ENCODE peak calls at places on chromosomes 12 and 14, in four cellular contexts. R, H, F and T are unnamed samples.

GRCh38 chr14:50381008-50381407 is 15.7 kb downstream of the CDKL1 start:
- DNase-seq in R (no peak), H (no peak), F (no peak), T (no peak)

GRCh38 chr12:96056646-96057455 is 21.5 kb upstream of the LTA4H start:
- DNase-seq in R (no peak), H (no peak), F (no peak), T (no peak)

GRCh38 chr14:106530423-106531107 is 1004.2 kb downstream of the TMEM121 start:
- DNase-seq in R (no peak), H (no peak), F (no peak), T (no peak)

GRCh38 chr14:32722631-32723183 is 216.0 kb upstream of the NPAS3 start:
- DNase-seq in R (no peak), H (no peak), F (no peak), T (no peak)

GRCh38 chr12:12600659-12601058 is 11.0 kb upstream of the CREBL2 start:
- DNase-seq in R (peak), H (peak), F (no peak), T (no peak)

GRCh38 chr14:104321151-104322130 is 183.1 kb downstream of the KIF26A start:
- DNase-seq in R (peak), H (no peak), F (no peak), T (no peak)

GRCh38 chr12:113957627-113958026 is 8.5 kb downstream of the RBM19 start:
- DNase-seq in R (no peak), H (no peak), F (no peak), T (no peak)

GRCh38 chr14:104827173-104828055 is 26.5 kb downstream of the ZBTB42 start:
- DNase-seq in R (no peak), H (no peak), F (no peak), T (no peak)

GRCh38 chr14:53742226-53742607 is 214.4 kb downstream of the BMP4 start:
- DNase-seq in R (no peak), H (no peak), F (no peak), T (no peak)

GRCh38 chr12:27309293-27309994 is 23.2 kb upstream of the BMAL2 start:
- DNase-seq in R (no peak), H (no peak), F (no peak), T (no peak)

GRCh38 chr12:116708826-116709756 is 28.8 kb downstream of the SPRING1 start:
- DNase-seq in R (no peak), H (peak), F (no peak), T (peak)

GRCh38 chr14:33026850-33027420 is 88.3 kb downstream of the NPAS3 start:
- DNase-seq in R (no peak), H (no peak), F (peak), T (no peak)

GRCh38 chr12:93714382-93714781 is 37.2 kb downstream of the CRADD start:
- DNase-seq in R (no peak), H (peak), F (no peak), T (no peak)

GRCh38 chr12:123269395-123269892 is 2.2 kb downstream of the CDK2AP1 start:
- DNase-seq in R (peak), H (no peak), F (peak), T (peak)

GRCh38 chr14:56474419-56475022 is 105.1 kb upstream of the TMEM260 start:
- DNase-seq in R (no peak), H (no peak), F (peak), T (no peak)

GRCh38 chr14:68692916-68693771 is 99.7 kb downstream of the ZFP36L1 start:
- DNase-seq in R (no peak), H (no peak), F (no peak), T (peak)

GRCh38 chr12:71694099-71694820 is 8.4 kb downstream of the TMEM19 start:
- DNase-seq in R (no peak), H (no peak), F (no peak), T (no peak)

GRCh38 chr12:16492240-16492639 is 113.7 kb downstream of the LMO3 start:
- DNase-seq in R (no peak), H (no peak), F (no peak), T (no peak)

GRCh38 chr14:71651228-71651627 is 281.0 kb upstream of the RGS6 start:
- DNase-seq in R (no peak), H (no peak), F (peak), T (peak)

GRCh38 chr12:5377997-5378596 is 53.8 kb upstream of the NTF3 start:
- DNase-seq in R (no peak), H (no peak), F (no peak), T (no peak)

GRCh38 chr14:75303415-75303814 is 24.8 kb downstream of the FOS start:
- DNase-seq in R (peak), H (peak), F (no peak), T (no peak)

GRCh38 chr12:20629414-20630156 is 65.5 kb upstream of the SLCO1C1 start:
- DNase-seq in R (no peak), H (no peak), F (peak), T (no peak)

GRCh38 chr14:54691525-54692260 is 124.8 kb downstream of the SAMD4A start:
- DNase-seq in R (peak), H (peak), F (peak), T (no peak)

GRCh38 chr12:129696405-129696804 is 207.4 kb downstream of the TMEM132D start:
- DNase-seq in R (no peak), H (no peak), F (no peak), T (no peak)

GRCh38 chr14:99758121-99758871 is 34.9 kb upstream of the EML1 start:
- DNase-seq in R (peak), H (no peak), F (peak), T (peak)

GRCh38 chr14:54120260-54120659 is 163.6 kb upstream of the BMP4 start:
- DNase-seq in R (no peak), H (no peak), F (peak), T (no peak)

DNA sequence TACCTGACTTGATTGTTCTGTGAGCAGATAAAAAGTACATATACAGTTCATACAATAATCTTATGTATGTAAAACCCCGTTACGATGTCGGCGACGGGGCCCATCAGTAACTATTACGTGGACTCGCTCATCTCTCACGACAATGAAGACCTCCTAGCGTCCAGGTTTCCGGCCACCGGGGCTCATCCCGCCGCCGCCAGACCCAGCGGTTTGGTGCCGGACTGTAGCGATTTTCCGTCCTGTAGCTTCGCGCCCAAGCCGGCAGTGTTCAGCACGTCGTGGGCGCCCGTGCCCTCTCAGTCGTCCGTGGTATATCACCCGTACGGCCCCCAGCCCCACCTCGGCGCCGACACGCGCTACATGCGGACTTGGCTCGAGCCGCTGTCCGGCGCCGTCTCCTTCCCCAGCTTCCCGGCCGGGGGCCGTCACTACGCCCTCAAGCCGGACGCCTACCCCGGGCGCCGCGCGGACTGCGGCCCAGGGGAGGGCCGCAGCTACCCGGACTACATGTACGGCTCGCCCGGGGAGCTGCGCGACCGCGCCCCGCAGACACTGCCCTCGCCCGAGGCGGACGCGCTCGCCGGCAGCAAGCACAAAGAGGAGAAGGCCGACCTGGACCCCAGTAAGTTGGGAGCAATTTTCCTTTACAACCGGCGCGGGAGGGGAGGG is at the start of gene HOXC9:
- DNase-seq in R (no peak), H (no peak), F (no peak), T (no peak)
- H3K4me3 ChIP-seq in R (no peak), H (peak), F (no peak), T (peak)

GRCh38 chr12:78185109-78185508 is 354.4 kb downstream of the NAV3 start:
- DNase-seq in R (no peak), H (no peak), F (no peak), T (no peak)

GRCh38 chr12:78183854-78184253 is 353.2 kb downstream of the NAV3 start:
- DNase-seq in R (no peak), H (no peak), F (no peak), T (no peak)

GRCh38 chr12:78179346-78179745 is 348.7 kb downstream of the NAV3 start:
- DNase-seq in R (no peak), H (no peak), F (no peak), T (no peak)

GRCh38 chr12:78185651-78186050 is 355.0 kb downstream of the NAV3 start:
- DNase-seq in R (no peak), H (no peak), F (no peak), T (no peak)

DNA sequence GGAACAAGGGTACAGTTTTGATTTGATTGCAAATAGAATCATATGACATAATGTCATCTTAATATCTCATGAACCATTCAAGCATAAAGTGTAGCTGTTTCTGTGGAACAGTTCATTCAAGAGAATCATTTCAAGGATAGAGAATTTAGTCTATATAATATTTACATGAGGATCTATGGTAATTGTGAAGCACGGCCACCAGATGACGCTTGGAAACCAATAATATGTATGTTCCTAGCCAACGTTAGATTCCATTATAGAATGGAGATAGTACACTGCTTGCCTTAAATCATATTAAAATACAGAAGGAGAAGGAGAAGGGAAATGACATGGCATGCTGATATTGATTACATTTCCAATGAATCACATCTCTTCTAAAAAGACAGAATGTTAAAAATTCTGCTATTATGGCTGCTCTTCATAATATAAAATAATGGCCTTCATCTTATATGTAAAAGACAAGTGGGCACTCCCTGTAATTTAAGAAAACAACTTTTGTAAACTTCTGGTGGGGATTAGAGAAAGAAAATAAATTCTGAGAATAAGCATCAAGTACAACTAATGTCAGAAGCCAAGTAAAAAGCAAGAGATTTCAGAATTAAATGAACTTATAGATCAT is 351.0 kb downstream of the NAV3 start:
- DNase-seq in R (no peak), H (no peak), F (peak), T (no peak)
- TF ChIP-seq CTCF in R (peak), H (no peak), F (peak), T (peak)

GRCh38 chr12:2053675-2054070 is 886 bp downstream of the CACNA1C start:
- DNase-seq in R (no peak), H (no peak), F (no peak), T (no peak)

GRCh38 chr12:2049604-2050540 is 2.9 kb upstream of the CACNA1C start:
- DNase-seq in R (no peak), H (no peak), F (no peak), T (no peak)

GRCh38 chr12:2054091-2055018 is 1.6 kb downstream of the CACNA1C start:
- DNase-seq in R (no peak), H (no peak), F (no peak), T (no peak)

GRCh38 chr12:2052861-2053674 is at the start of gene CACNA1C:
- DNase-seq in R (peak), H (no peak), F (no peak), T (no peak)

DNA sequence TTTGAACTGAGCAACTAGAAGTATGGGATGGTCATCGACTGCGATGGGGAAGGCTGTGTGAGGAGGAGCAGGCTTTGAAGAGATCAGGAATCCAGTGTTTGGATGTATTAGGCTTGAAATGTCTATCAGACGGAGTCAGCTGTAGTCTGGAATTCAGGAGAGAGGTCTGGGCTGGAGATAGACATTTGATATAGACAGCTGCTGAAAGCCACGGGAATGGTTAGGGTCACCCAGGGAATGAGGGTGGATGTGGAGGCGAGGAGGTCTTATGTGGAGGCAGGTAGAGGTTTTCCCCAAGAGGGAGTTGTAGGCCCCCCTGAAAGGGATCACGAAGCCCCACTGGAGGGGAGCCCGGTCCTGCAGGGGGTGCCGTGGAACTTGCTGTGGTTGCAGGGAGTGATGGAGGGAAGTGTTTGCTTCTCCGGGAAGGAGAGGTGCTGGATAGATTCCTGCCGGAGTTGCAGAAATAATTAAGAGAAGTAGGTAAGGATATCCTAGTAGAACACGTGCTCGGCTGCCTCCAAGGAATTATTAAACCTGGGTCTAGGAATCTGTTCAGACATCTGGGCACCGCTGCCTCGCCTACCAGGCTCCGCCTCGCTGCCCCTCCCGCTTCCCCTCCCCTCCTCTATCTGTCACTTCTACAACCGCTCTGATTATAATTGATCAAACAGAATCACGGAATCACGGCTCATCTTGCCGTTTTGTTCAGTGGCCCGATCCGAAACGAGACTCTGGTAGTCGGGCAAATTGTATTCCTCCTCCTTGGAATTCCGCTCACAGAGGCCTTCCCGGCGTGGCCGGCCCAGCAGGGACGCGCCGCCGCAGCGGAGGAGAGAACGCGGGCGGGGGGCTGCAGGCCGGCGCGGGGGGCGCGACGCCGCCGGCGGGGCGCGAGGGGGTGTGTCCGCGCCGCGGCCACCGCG is 824 bp upstream of the CACNA1C start:
- DNase-seq in R (no peak), H (no peak), F (no peak), T (no peak)
- H3K4me3 ChIP-seq in R (peak), H (no peak), F (peak), T (peak)

GRCh38 chr12:88351121-88351520 is 209.0 kb downstream of the TMTC3 start:
- DNase-seq in R (no peak), H (no peak), F (no peak), T (no peak)
- TF ChIP-seq CTCF in R (no peak), H (no peak), F (no peak), T (no peak)

DNA sequence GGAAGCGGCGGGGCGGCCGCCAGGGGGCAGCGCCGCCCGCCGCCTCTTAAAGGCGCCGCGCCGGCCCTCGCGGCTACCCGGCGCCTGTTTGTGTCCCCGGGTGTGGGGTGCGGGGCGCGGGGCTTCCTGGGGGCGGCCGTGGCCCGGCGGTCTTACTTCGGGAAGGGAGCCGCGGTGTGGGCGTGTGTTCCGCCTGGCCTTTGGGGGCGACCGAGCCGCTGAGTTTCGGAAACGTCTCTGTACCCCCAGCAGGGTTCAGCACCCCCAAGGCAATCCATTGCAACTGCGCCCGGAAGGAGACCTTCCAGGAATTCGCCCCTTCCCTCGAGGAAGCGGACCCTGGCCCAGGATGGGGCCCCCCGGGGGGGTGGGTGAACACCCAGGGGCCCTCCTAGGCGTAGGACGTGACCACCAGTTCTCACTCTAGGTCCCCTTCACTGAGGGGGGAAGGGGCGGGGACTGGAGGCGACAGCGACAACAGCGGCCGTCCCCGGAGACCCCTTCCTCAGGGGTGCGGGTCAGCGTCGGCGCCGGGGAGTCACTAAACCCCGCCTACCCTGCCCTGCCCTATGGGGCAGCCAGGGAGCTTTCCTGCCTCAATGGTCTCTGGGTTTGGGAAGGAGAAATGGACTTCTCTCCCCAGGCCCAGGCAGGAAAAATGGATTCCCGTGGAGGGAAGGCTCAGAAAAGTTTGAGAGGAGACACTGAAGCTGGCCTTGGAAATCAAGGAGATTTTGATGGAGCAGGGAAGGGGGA is at the start of gene ITPK1:
- DNase-seq in R (peak), H (no peak), F (no peak), T (no peak)
- H3K4me3 ChIP-seq in R (peak), H (peak), F (peak), T (peak)

GRCh38 chr14:46322730-46323425 is 328.7 kb downstream of the RPL10L start:
- DNase-seq in R (no peak), H (no peak), F (no peak), T (no peak)

GRCh38 chr14:46322076-46322475 is 329.5 kb downstream of the RPL10L start:
- DNase-seq in R (no peak), H (no peak), F (no peak), T (no peak)

GRCh38 chr14:46325777-46326176 is 325.8 kb downstream of the RPL10L start:
- DNase-seq in R (no peak), H (no peak), F (no peak), T (no peak)

GRCh38 chr14:46325157-46325556 is 326.4 kb downstream of the RPL10L start:
- DNase-seq in R (no peak), H (no peak), F (no peak), T (no peak)
- TF ChIP-seq CTCF in R (no peak), H (no peak), F (no peak), T (no peak)

DNA sequence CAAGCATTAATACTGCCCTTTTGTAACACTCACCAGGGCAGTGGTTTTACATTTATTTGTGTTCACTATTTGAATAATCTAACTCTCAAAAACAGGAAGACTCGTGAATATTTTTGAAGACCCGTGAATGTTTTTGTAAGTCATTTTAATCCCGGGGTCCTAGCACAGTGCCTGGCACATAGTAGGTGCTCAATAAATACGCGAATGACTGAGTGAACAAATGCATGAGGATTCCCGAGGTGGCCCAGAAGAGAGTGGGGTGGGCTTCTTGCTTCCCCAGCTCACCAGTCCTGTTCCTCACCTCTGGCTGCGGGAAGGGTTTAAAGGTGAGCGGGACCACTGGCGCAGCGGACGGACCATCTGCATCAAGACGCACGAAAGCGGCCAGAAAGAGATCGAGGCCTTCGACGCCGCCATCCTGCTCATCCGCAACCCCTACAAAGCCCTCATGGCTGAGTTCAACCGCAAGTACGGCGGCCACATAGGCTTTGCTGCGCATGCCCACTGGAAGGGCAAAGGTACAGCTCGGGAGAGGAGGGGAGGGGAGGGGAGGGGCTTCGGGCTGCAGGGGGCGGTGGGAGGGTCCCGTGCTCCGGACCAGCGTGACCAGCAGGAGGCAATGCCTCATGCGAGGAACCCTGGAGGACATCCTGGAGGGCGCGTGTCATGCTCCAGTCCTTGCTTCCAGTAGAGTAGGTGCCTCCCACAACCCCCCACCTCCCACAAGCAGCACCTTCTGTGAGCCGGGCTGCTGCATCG is 98.9 kb downstream of the CMKLR1 start:
- DNase-seq in R (no peak), H (no peak), F (no peak), T (no peak)
- H3K4me3 ChIP-seq in R (no peak), H (no peak), F (no peak), T (no peak)

GRCh38 chr12:4269279-4269991 is 4.1 kb upstream of the CCND2 start:
- DNase-seq in R (peak), H (peak), F (no peak), T (no peak)
- TF ChIP-seq CTCF in R (no peak), H (no peak), F (no peak), T (no peak)

GRCh38 chr12:8038659-8039114 is 6.2 kb downstream of the FOXJ2 start:
- DNase-seq in R (peak), H (peak), F (no peak), T (no peak)
- H3K4me3 ChIP-seq in R (no peak), H (no peak), F (peak), T (peak)